ENCODE peak calls at places on chromosomes 2 and 18, in eight cellular contexts. B is tibial nerve; J is transverse colon; W is prostate gland; F is endodermal cell; G is fibroblast of lung; U is heart right ventricle; P is CD8-positive, alpha-beta T cell. Y is an unnamed sample. For H3K4me1 and H3K36me3, the result is how much of the 10 kb centered on the place peaks cover.

GRCh38 chr2:233075966-233076339 is 15.8 kb downstream of the INPP5D start:
- DNase-seq in J (peak), P (no peak), U (no peak), G (no peak), F (peak), W (no peak), B (no peak), Y (no peak)

GRCh38 chr2:138132108-138132507 is 167.8 kb downstream of the HNMT start:
- DNase-seq in G (no peak), W (no peak), U (no peak), P (no peak), F (no peak), B (no peak), J (no peak), Y (no peak)

GRCh38 chr2:36322108-36322507 is 33.5 kb upstream of the CRIM1 start:
- DNase-seq in F (no peak), U (no peak), W (no peak), B (no peak), J (no peak), P (no peak), G (peak), Y (no peak)

GRCh38 chr2:44686561-44686960 is 254.9 kb upstream of the SIX3 start:
- DNase-seq in W (no peak), G (peak), J (no peak), F (no peak), B (no peak), P (no peak), U (no peak), Y (no peak)

GRCh38 chr18:27762054-27762453 is 414.9 kb downstream of the CDH2 start:
- DNase-seq in B (no peak), J (no peak), P (no peak), G (no peak), F (no peak), W (no peak), U (no peak), Y (no peak)

GRCh38 chr2:3292416-3292815 is 85.2 kb downstream of the EIPR1 start:
- DNase-seq in P (no peak), U (no peak), W (no peak), F (no peak), G (no peak), J (no peak), B (no peak), Y (no peak)

GRCh38 chr18:37343542-37343851 is 222.1 kb downstream of the CELF4 start:
- DNase-seq in P (no peak), G (no peak), F (no peak), U (no peak), B (no peak), J (no peak), W (no peak), Y (no peak)

GRCh38 chr2:181857471-181857870 is 34.1 kb upstream of the ITPRID2 start:
- DNase-seq in J (no peak), F (no peak), P (no peak), B (no peak), W (no peak), U (no peak), G (peak), Y (no peak)

GRCh38 chr2:229856416-229856815 is 65.4 kb downstream of the TRIP12 start:
- DNase-seq in B (no peak), W (no peak), P (no peak), F (no peak), U (no peak), J (no peak), G (no peak), Y (no peak)

GRCh38 chr2:201969938-201970785 is 63.5 kb upstream of the FZD7 start:
- DNase-seq in F (no peak), U (no peak), W (no peak), B (no peak), J (no peak), P (no peak), G (peak), Y (no peak)

GRCh38 chr18:10514621-10515020 is 11.2 kb upstream of the NAPG start:
- DNase-seq in P (no peak), U (no peak), G (no peak), W (no peak), F (no peak), J (no peak), B (no peak), Y (no peak)

GRCh38 chr2:241198381-241199282 is 10.2 kb downstream of the ANO7 start:
- DNase-seq in J (no peak), W (no peak), F (peak), G (no peak), U (no peak), P (no peak), B (no peak), Y (no peak)

GRCh38 chr2:202786792-202787191 is 84.8 kb downstream of the ICA1L start:
- DNase-seq in F (no peak), G (no peak), W (no peak), U (no peak), B (no peak), P (no peak), J (no peak), Y (no peak)

GRCh38 chr18:70907673-70908072 is 618.8 kb downstream of the SOCS6 start:
- DNase-seq in J (no peak), U (no peak), F (peak), G (peak), B (no peak), W (no peak), P (no peak), Y (no peak)

GRCh38 chr2:168156661-168157060 is 90.7 kb downstream of the STK39 start:
- DNase-seq in G (no peak), F (no peak), J (peak), B (no peak), P (no peak), U (peak), W (peak), Y (no peak)

GRCh38 chr2:126932966-126933555 is 34.4 kb downstream of the TEX51 start:
- DNase-seq in B (no peak), F (no peak), J (no peak), G (no peak), P (no peak), W (no peak), U (no peak), Y (no peak)

GRCh38 chr2:209713219-209713618 is 58.4 kb upstream of the UNC80 start:
- DNase-seq in P (no peak), U (no peak), F (no peak), W (no peak), J (no peak), G (no peak), B (no peak), Y (no peak)

GRCh38 chr2:64374686-64375085 is 79.3 kb upstream of the LGALSL start:
- DNase-seq in W (no peak), P (no peak), J (no peak), U (peak), G (peak), B (no peak), F (no peak), Y (peak)

GRCh38 chr2:145096582-145096981 is 576.7 kb upstream of the ZEB2 start:
- DNase-seq in U (no peak), W (no peak), J (no peak), G (no peak), F (no peak), B (no peak), P (no peak), Y (no peak)

GRCh38 chr18:47595816-47596501 is 334.5 kb downstream of the SMAD2 start:
- DNase-seq in F (peak), J (peak), U (no peak), P (no peak), W (no peak), G (no peak), B (no peak), Y (no peak)

GRCh38 chr18:77733292-77733903 is 483.8 kb downstream of the GALR1 start:
- DNase-seq in U (no peak), F (peak), W (no peak), B (no peak), P (no peak), J (no peak), G (no peak), Y (no peak)

GRCh38 chr2:238158807-238159539 is at the start of gene ERFE:
- DNase-seq in J (peak), P (peak), U (peak), F (peak), B (no peak), W (no peak), G (peak), Y (no peak)

GRCh38 chr18:60549338-60549960 is 176.9 kb upstream of the MC4R start:
- DNase-seq in W (peak), U (no peak), P (no peak), F (peak), B (no peak), G (peak), J (no peak), Y (no peak)

GRCh38 chr2:33215299-33215698 is 261.1 kb upstream of the RASGRP3 start:
- DNase-seq in P (no peak), J (no peak), B (peak), W (no peak), F (peak), G (peak), U (peak), Y (peak)

GRCh38 chr2:237441605-237442004 is 27.6 kb upstream of the COL6A3 start:
- DNase-seq in F (no peak), J (no peak), U (no peak), G (peak), W (no peak), B (no peak), P (no peak), Y (no peak)

GRCh38 chr2:9310827-9311226 is 104.2 kb downstream of the ASAP2 start:
- DNase-seq in B (no peak), U (no peak), P (no peak), J (no peak), G (no peak), F (no peak), W (no peak), Y (no peak)

GRCh38 chr2:216221806-216222205 is 112.7 kb downstream of the XRCC5 start:
- DNase-seq in P (no peak), F (no peak), J (no peak), B (no peak), G (peak), U (no peak), W (no peak), Y (no peak)

GRCh38 chr18:36888778-36889177 is 59.9 kb downstream of the KIAA1328 start:
- DNase-seq in U (no peak), G (no peak), B (no peak), J (no peak), P (no peak), F (no peak), W (no peak), Y (no peak)

GRCh38 chr18:64244571-64244970 is 95.7 kb upstream of the LINC00305 start:
- DNase-seq in F (peak), P (no peak), J (no peak), U (no peak), B (no peak), W (no peak), G (no peak), Y (no peak)

GRCh38 chr2:144511945-144512344 is 8.0 kb downstream of the ZEB2 start:
- DNase-seq in J (no peak), G (peak), P (no peak), U (no peak), F (no peak), W (no peak), B (no peak), Y (no peak)

GRCh38 chr2:237669628-237670351 is 42.4 kb downstream of the LRRFIP1 start:
- DNase-seq in G (peak), J (peak), F (no peak), P (no peak), U (peak), B (no peak), W (no peak), Y (no peak)

GRCh38 chr2:24509425-24509824 is 18.4 kb downstream of the NCOA1 start:
- DNase-seq in P (no peak), J (no peak), W (no peak), B (no peak), F (no peak), U (no peak), G (no peak), Y (no peak)

GRCh38 chr18:69088971-69089370 is 291.1 kb downstream of the CCDC102B start:
- DNase-seq in G (no peak), B (no peak), P (no peak), W (no peak), F (no peak), J (no peak), U (no peak), Y (no peak)

GRCh38 chr2:119694994-119695521 is 16.1 kb downstream of the TMEM177 start:
- DNase-seq in W (peak), U (no peak), P (no peak), F (peak), B (no peak), J (no peak), G (peak), Y (no peak)

GRCh38 chr2:148817210-148817708 is 57.8 kb upstream of the KIF5C start:
- DNase-seq in G (peak), U (no peak), B (no peak), J (no peak), F (peak), W (no peak), P (no peak), Y (no peak)

GRCh38 chr2:12326449-12327190 is 390.1 kb upstream of the TRIB2 start:
- DNase-seq in P (no peak), G (no peak), B (no peak), J (no peak), U (no peak), W (no peak), F (peak), Y (no peak)

GRCh38 chr18:4844320-4844719 is 352.7 kb downstream of the AKAIN1 start:
- DNase-seq in P (no peak), G (no peak), F (no peak), U (no peak), B (no peak), J (no peak), W (no peak), Y (no peak)

GRCh38 chr18:4847066-4847465 is 350.0 kb downstream of the AKAIN1 start:
- DNase-seq in P (no peak), J (no peak), W (no peak), U (no peak), B (no peak), G (no peak), F (no peak), Y (no peak)

GRCh38 chr18:4843771-4844170 is 353.3 kb downstream of the AKAIN1 start:
- DNase-seq in U (no peak), G (no peak), F (peak), P (no peak), B (no peak), W (no peak), J (no peak), Y (no peak)

GRCh38 chr18:4839639-4840038 is 357.4 kb downstream of the AKAIN1 start:
- DNase-seq in J (no peak), B (no peak), G (no peak), W (no peak), F (no peak), U (no peak), P (no peak), Y (no peak)

GRCh38 chr18:4842287-4842686 is 354.8 kb downstream of the AKAIN1 start:
- DNase-seq in W (no peak), B (no peak), G (no peak), U (no peak), P (no peak), J (no peak), F (no peak), Y (no peak)
- H3K4me1 ChIP-seq in W (under half), B (under half), G (under half), U (under half), P (under half), J (under half), F (under half), Y (under half)

DNA sequence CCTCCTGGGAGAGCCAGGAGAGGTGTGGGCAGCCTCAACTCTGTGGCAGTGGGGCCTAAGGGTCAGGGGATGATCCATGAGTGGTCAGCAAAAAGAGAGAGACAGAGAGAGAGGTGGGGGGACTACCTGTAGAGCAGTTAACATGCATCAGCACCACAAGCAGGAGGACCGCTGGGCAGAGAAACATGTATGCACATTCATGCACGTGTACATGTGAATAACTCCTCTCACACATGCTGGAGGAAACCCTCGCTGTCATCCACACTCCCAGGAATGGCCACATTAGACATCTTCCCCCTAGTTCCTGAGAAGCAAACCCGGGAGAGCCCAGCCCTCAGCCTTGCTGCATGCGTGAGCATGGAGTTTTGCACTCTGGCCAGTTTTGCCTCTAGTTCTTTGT is 166.1 kb downstream of the SMAD7 start:
- DNase-seq in G (no peak), J (no peak), W (no peak), P (no peak), U (no peak), B (no peak), F (no peak), Y (no peak)
- H3K4me3 ChIP-seq in G (no peak), J (no peak), W (no peak), P (no peak), U (no peak), B (no peak), F (no peak), Y (no peak)

GRCh38 chr18:73315381-73315780 is 447.6 kb upstream of the NETO1 start:
- DNase-seq in U (no peak), J (no peak), P (no peak), W (no peak), B (no peak), F (no peak), G (no peak), Y (no peak)
- H3K36me3 ChIP-seq in U (under half), J (under half), P (under half), W (under half), B (under half), F (under half), G (under half), Y (under half)

GRCh38 chr18:58311390-58311789 is 267.4 kb downstream of the NEDD4L start:
- DNase-seq in G (no peak), U (no peak), W (no peak), B (no peak), P (no peak), F (no peak), J (no peak), Y (no peak)

GRCh38 chr18:58310517-58310916 is 266.5 kb downstream of the NEDD4L start:
- DNase-seq in B (no peak), J (peak), U (peak), F (no peak), G (no peak), P (peak), W (peak), Y (peak)

GRCh38 chr18:58309099-58309498 is 265.1 kb downstream of the NEDD4L start:
- DNase-seq in B (no peak), G (no peak), F (no peak), J (no peak), U (no peak), P (no peak), W (no peak), Y (no peak)

GRCh38 chr18:58308463-58308862 is 264.4 kb downstream of the NEDD4L start:
- DNase-seq in U (no peak), W (no peak), P (no peak), G (no peak), B (no peak), F (no peak), J (no peak), Y (no peak)

GRCh38 chr18:58309610-58310239 is 265.7 kb downstream of the NEDD4L start:
- DNase-seq in F (no peak), W (no peak), G (no peak), U (no peak), P (no peak), B (no peak), J (no peak), Y (peak)
- H3K4me1 ChIP-seq in F (under half), W (under half), G (under half), U (under half), P (under half), B (under half), J (under half), Y (half or more)

DNA sequence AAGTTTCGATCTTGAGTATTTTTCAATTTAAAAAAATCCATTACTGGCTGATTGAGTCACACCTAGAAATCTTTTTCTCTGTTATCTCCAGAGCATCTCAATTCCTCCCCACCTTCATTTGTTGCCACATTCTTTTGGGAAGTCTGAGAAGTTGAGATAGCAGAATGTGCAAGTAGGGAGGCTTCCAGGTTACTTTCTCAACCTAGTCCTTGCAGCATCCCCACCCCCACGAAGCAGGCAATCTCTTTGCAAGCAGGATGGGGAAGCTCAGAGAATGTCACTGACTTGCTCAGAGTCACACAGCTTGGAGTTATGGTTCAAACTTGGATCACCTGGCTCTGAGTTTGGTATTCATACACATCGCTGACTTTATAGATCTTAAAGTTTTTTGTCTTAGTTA is 26.0 kb upstream of the LCLAT1 start:
- DNase-seq in B (no peak), P (no peak), W (no peak), G (no peak), J (no peak), U (no peak), F (peak), Y (no peak)
- H3K4me3 ChIP-seq in B (no peak), P (no peak), W (no peak), G (no peak), J (no peak), U (no peak), F (no peak), Y (no peak)

Y was measured in gastrocnemius medialis.